ENCODE peak calls at places on chromosome 14, in eight cellular contexts. U is bronchial epithelial cell, O is fibroblast of lung, M is AG10803, S is colonic mucosa, D is cardiac muscle cell, I is foreskin fibroblast, E is coronary artery. L is an unnamed sample.
A peak's percentile ranks its signal among the peaks of the same experiment; 100 is the strongest.

GRCh38 chr14:91414475-91415342 is 2.9 kb downstream of the CCDC88C start:
- DNase-seq in U (no peak), O (no peak), M (no peak), S (no peak), D (no peak), I (no peak), E (no peak), L (no peak)

GRCh38 chr14:30541318-30541717 is 17.6 kb upstream of the G2E3 start:
- DNase-seq in U (peak; percentile 53), O (peak; percentile 14), M (no peak), S (no peak), D (no peak), I (no peak), E (no peak), L (no peak)

GRCh38 chr14:20652996-20653975 is 11.8 kb upstream of the OR6S1 start:
- DNase-seq in U (peak; percentile 78), O (peak; percentile 27), M (peak; percentile 55), S (peak; percentile 49), D (peak; percentile 58), I (peak; percentile 76), E (peak; percentile 36), L (peak; percentile 81)

GRCh38 chr14:39398382-39398781 is 33.9 kb downstream of the FBXO33 start:
- DNase-seq in U (no peak), O (no peak), M (no peak), S (no peak), D (no peak), I (no peak), E (no peak), L (no peak)

GRCh38 chr14:73726025-73726961 is 12.1 kb upstream of the PNMA1 start:
- DNase-seq in U (no peak), O (no peak), M (no peak), S (no peak), D (peak; percentile 61), I (peak; percentile 31), E (peak; percentile 69), L (no peak)

GRCh38 chr14:91258021-91258618 is 13.6 kb upstream of the GPR68 start:
- DNase-seq in U (peak; percentile 99), O (peak; percentile 86), M (peak; percentile 92), S (no peak), D (peak; percentile 54), I (peak; percentile 24), E (no peak), L (no peak)

GRCh38 chr14:106021832-106022231 is 495.4 kb downstream of the TMEM121 start:
- DNase-seq in U (no peak), O (no peak), M (no peak), S (no peak), D (no peak), I (no peak), E (no peak), L (no peak)

GRCh38 chr14:51865953-51866747 is 5.7 kb downstream of the GNG2 start:
- DNase-seq in U (no peak), O (no peak), M (no peak), S (no peak), D (no peak), I (no peak), E (no peak), L (no peak)

GRCh38 chr14:63045612-63046320 is 508 bp upstream of the KCNH5 start:
- DNase-seq in U (no peak), O (peak; percentile 61), M (peak; percentile 1), S (no peak), D (peak; percentile 36), I (peak; percentile 51), E (no peak), L (no peak)

GRCh38 chr14:88986146-88986841 is 161.8 kb downstream of the TTC8 start:
- DNase-seq in U (no peak), O (peak; percentile 89), M (peak; percentile 81), S (no peak), D (peak; percentile 86), I (peak; percentile 85), E (no peak), L (no peak)

GRCh38 chr14:72946491-72946890 is 20.2 kb downstream of the DCAF4 start:
- DNase-seq in U (peak; percentile 25), O (peak; percentile 71), M (no peak), S (no peak), D (no peak), I (no peak), E (no peak), L (no peak)

GRCh38 chr14:30751646-30752416 is 122.5 kb upstream of the COCH start:
- DNase-seq in U (no peak), O (no peak), M (no peak), S (no peak), D (no peak), I (no peak), E (no peak), L (no peak)

GRCh38 chr14:91244501-91244901 is at the start of gene GPR68:
- DNase-seq in U (no peak), O (peak; percentile 76), M (peak; percentile 84), S (peak; percentile 46), D (peak; percentile 82), I (peak; percentile 75), E (no peak), L (no peak)

GRCh38 chr14:89507926-89508460 is 91.0 kb upstream of the FOXN3 start:
- DNase-seq in U (peak; percentile 70), O (peak; percentile 56), M (peak; percentile 25), S (no peak), D (no peak), I (peak; percentile 68), E (no peak), L (no peak)

GRCh38 chr14:22319526-22320352 is 269.3 kb downstream of the DAD1 start:
- DNase-seq in U (peak; percentile 65), O (peak; percentile 53), M (peak; percentile 54), S (peak; percentile 64), D (peak; percentile 72), I (peak; percentile 54), E (no peak), L (no peak)

GRCh38 chr14:36402867-36403266 is 82.4 kb upstream of the MBIP start:
- DNase-seq in U (no peak), O (no peak), M (no peak), S (no peak), D (no peak), I (no peak), E (no peak), L (no peak)

DNA sequence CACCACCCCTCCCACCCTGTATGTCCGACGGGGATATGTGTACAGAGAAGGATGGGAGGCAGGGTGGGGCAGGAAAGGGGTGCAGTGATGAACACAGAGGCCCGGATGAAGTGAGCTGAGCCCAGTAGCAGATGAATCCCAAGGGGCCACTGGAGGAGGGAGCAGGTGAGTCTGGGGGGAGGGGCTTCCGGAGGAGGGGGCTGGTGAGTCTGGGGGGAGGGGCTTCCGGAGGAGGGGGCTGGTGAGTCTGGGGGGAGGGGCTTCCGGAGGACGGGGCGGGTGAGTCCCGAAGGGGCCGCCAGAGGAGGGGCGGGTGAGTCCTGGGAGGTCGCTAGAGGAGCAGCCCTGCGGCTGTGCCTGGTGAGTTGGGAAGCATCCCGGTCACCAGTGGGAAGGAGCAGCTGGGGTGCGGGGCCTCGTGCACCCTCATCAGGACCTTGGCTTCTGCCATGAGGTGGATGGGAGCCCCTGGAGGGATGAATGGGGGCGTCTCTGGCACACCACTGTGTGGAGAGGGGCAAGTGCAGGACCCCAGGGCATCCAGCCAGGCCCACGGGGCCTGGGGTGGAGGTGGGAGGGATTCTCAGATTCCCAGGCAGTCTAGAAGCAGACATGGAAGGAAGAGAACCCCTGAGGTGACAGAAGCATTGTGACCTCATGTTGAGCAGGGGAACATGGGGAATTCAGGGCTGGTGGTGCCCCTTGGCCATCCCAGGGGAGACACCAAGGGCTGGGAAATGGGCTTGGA is 14.0 kb downstream of the BEGAIN start:
- DNase-seq in U (no peak), O (no peak), M (no peak), S (no peak), D (no peak), I (no peak), E (no peak), L (no peak)
- H3K4me3 ChIP-seq in U (no peak overlapping the region), O (no peak overlapping the region), M (no peak overlapping the region), S (no peak overlapping the region), D (no peak overlapping the region), I (no peak overlapping the region), E (no peak overlapping the region), L (no peak overlapping the region)

GRCh38 chr14:75051556-75051899 is 261 bp upstream of the MLH3 start:
- DNase-seq in U (no peak), O (no peak), M (no peak), S (no peak), D (no peak), I (no peak), E (no peak), L (no peak)
- H3K4me3 ChIP-seq in U (peak overlapping the region; percentile 41), O (peak overlapping the region; percentile 53), M (peak overlapping the region; percentile 57), S (peak overlapping the region; percentile 58), D (peak overlapping the region; percentile 45), I (peak overlapping the region; percentile 46), E (peak overlapping the region; percentile 76), L (peak overlapping the region; percentile 62)

DNA sequence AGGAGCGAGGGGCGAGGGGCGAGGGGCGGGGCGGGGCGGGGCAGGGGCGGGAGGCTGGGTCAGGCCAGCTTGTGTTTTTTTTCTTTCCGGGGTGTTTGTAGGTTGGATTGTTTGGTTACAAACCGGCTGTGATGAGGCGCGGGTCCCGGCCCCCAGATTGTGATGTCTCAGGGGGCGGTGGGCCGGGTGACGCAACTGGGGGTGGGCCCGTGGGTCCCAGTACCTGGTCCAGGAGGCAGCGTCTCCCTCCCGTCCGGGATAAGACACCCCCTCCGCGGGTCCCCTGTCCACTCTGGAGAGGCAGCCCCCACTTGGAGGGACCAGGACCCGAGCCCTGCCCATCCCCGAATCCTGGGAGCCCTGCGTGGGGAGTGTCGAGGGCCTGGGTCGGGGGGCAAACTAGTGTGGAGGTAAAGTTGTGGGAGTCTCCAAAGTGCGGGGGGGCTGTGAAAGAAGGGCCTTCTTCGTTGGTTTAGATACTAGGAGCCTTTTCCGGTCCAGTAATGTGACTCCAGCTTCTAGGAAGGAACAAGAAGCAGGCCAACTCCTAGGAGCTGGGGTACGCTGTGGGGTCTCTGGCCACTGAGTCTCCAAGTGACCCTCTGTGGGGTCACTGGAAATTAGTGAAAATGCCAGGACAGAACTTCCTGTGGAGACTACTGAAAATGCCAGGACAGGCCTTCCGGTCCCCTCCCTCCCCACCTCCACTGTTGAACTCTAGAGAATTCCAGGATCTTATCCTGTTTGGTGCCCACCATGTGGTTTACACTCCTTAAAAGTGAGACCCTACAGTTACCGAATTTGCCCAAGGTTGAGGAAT is 578 bp upstream of the CLMN start:
- DNase-seq in U (no peak), O (no peak), M (no peak), S (no peak), D (no peak), I (no peak), E (no peak), L (no peak)
- H3K4me3 ChIP-seq in U (peak overlapping the region; percentile 40), O (peak overlapping the region; percentile 32), M (peak overlapping the region; percentile 49), S (peak overlapping the region; percentile 18), D (peak overlapping the region; percentile 20), I (peak overlapping the region; percentile 22), E (peak overlapping the region; percentile 78), L (peak overlapping the region; percentile 47)

DNA sequence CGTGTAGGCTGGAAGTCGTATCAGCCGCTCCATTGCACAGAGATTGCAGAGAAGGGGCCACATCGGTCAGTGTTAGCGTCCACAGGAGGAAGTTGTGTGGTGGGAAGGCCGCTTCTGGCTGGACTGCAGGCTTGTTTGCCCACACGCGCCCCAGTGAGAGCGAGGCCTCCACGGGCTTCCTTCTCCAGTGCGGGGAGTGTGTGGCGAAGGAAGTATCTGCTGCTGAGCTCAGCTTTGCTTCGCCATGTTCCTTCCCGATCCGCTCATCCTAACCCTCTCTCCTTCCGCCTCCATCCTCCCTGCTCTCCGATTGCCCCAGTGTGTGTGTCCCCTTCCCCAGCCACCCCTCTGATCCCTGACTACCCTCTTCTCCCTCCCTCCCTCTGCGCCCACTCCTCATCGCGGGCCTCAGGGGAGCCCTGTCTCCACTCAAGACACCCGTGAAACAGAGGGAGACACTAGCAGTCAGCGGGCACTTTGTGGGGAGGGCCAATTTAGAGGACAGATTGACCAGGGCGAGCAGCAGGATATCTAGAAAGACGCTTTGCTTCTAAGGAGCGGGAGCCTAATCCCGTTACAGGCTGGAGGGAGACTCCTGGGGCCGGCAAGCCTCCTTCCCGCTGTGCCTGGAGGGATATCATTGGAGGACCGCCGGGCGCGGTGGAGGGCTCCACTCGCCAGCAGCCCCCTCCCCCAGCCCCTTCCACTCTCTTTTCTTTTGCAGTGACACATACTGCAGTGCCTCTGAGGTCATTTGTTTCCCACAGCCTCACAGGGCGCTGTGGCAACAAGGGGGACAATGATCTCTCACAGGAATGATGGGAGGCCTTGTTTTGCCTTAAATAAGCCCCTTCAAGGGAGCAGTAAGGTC is 428.8 kb downstream of the ZFP36L1 start:
- DNase-seq in U (no peak), O (peak; percentile 85), M (no peak), S (no peak), D (peak; percentile 36), I (no peak), E (peak; percentile 80), L (no peak)
- H3K4me3 ChIP-seq in U (no peak overlapping the region), O (no peak overlapping the region), M (no peak overlapping the region), S (no peak overlapping the region), D (no peak overlapping the region), I (no peak overlapping the region), E (peak overlapping the region; percentile 11), L (no peak overlapping the region)